ENCODE peak calls at places on chromosomes 2 and 18, in five cellular contexts. One of them, this sample, is unnamed.

GRCh38 chr18:35923939-35924338 is 48.5 kb upstream of the RMP24 start:
- DNase-seq in IMR-90: no peak
- DNase-seq in fibroblast of pulmonary artery: no peak
- DNase-seq in AG04449: no peak
- DNase-seq in spleen: no peak
- DNase-seq in this sample: no peak

GRCh38 chr2:136118819-136119716 is 1.1 kb upstream of the CXCR4 start:
- DNase-seq in IMR-90: no peak
- DNase-seq in spleen: peak; percentile 98
- DNase-seq in fibroblast of pulmonary artery: no peak
- DNase-seq in AG04449: no peak
- DNase-seq in this sample: no peak

GRCh38 chr2:25651066-25651465 is 22.3 kb downstream of the DTNB start:
- DNase-seq in AG04449: peak; percentile 4
- DNase-seq in IMR-90: peak; percentile 56
- DNase-seq in fibroblast of pulmonary artery: peak; percentile 89
- DNase-seq in spleen: no peak
- DNase-seq in this sample: peak; percentile 48

GRCh38 chr2:2777876-2778275 is 446.8 kb upstream of the MYT1L start:
- DNase-seq in IMR-90: no peak
- DNase-seq in spleen: no peak
- DNase-seq in fibroblast of pulmonary artery: no peak
- DNase-seq in AG04449: no peak
- DNase-seq in this sample: no peak

GRCh38 chr2:60116167-60116870 is 437.1 kb downstream of the BCL11A start:
- DNase-seq in fibroblast of pulmonary artery: no peak
- DNase-seq in IMR-90: no peak
- DNase-seq in AG04449: no peak
- DNase-seq in spleen: no peak
- DNase-seq in this sample: no peak

GRCh38 chr2:236852977-236853374 is 232.7 kb upstream of the COPS8 start:
- DNase-seq in spleen: no peak
- DNase-seq in fibroblast of pulmonary artery: no peak
- DNase-seq in AG04449: no peak
- DNase-seq in IMR-90: no peak
- DNase-seq in this sample: no peak

GRCh38 chr2:11244091-11244826 is 89.0 kb downstream of the SLC66A3 start:
- DNase-seq in IMR-90: no peak
- DNase-seq in spleen: no peak
- DNase-seq in AG04449: no peak
- DNase-seq in fibroblast of pulmonary artery: no peak
- DNase-seq in this sample: no peak

GRCh38 chr2:145199052-145199451 is 679.1 kb upstream of the ZEB2 start:
- DNase-seq in IMR-90: no peak
- DNase-seq in spleen: no peak
- DNase-seq in fibroblast of pulmonary artery: no peak
- DNase-seq in AG04449: no peak
- DNase-seq in this sample: no peak

GRCh38 chr2:207801259-207801658 is 31.6 kb upstream of the FZD5 start:
- DNase-seq in fibroblast of pulmonary artery: no peak
- DNase-seq in spleen: no peak
- DNase-seq in IMR-90: no peak
- DNase-seq in AG04449: no peak
- DNase-seq in this sample: no peak

GRCh38 chr2:241863021-241863954 is 4.6 kb upstream of the PDCD1 start:
- DNase-seq in fibroblast of pulmonary artery: peak; percentile 53
- DNase-seq in IMR-90: peak; percentile 55
- DNase-seq in AG04449: no peak
- DNase-seq in spleen: no peak
- DNase-seq in this sample: peak; percentile 26

GRCh38 chr2:113762377-113763118 is 6.1 kb upstream of the SLC35F5 start:
- DNase-seq in AG04449: peak; percentile 63
- DNase-seq in spleen: no peak
- DNase-seq in fibroblast of pulmonary artery: peak; percentile 78
- DNase-seq in IMR-90: peak; percentile 80
- DNase-seq in this sample: peak; percentile 88

GRCh38 chr2:183490930-183491329 is 366.7 kb downstream of the NUP35 start:
- DNase-seq in AG04449: no peak
- DNase-seq in spleen: no peak
- DNase-seq in fibroblast of pulmonary artery: peak; percentile 19
- DNase-seq in IMR-90: no peak
- DNase-seq in this sample: peak; percentile 60

GRCh38 chr2:126661702-126662465 is 5.9 kb downstream of the GYPC start:
- DNase-seq in IMR-90: no peak
- DNase-seq in spleen: no peak
- DNase-seq in fibroblast of pulmonary artery: no peak
- DNase-seq in AG04449: no peak
- DNase-seq in this sample: no peak

GRCh38 chr18:74334242-74334893 is 18.7 kb downstream of the C18orf63 start:
- DNase-seq in AG04449: no peak
- DNase-seq in IMR-90: no peak
- DNase-seq in fibroblast of pulmonary artery: no peak
- DNase-seq in spleen: no peak
- DNase-seq in this sample: no peak

GRCh38 chr2:190726255-190726654 is 77.4 kb downstream of the NAB1 start:
- DNase-seq in fibroblast of pulmonary artery: no peak
- DNase-seq in spleen: no peak
- DNase-seq in AG04449: no peak
- DNase-seq in IMR-90: peak; percentile 7
- DNase-seq in this sample: no peak

GRCh38 chr18:80229342-80229741 is 18.0 kb downstream of the PARD6G start:
- DNase-seq in IMR-90: no peak
- DNase-seq in AG04449: no peak
- DNase-seq in fibroblast of pulmonary artery: no peak
- DNase-seq in spleen: no peak
- DNase-seq in this sample: peak; percentile 6

GRCh38 chr2:121838561-121838960 is 83.1 kb downstream of the TSN start:
- DNase-seq in AG04449: no peak
- DNase-seq in IMR-90: no peak
- DNase-seq in fibroblast of pulmonary artery: no peak
- DNase-seq in spleen: no peak
- DNase-seq in this sample: no peak

GRCh38 chr2:209591021-209591420 is 167.2 kb downstream of the MAP2 start:
- DNase-seq in AG04449: no peak
- DNase-seq in IMR-90: no peak
- DNase-seq in fibroblast of pulmonary artery: no peak
- DNase-seq in spleen: no peak
- DNase-seq in this sample: no peak

GRCh38 chr2:95041824-95042442 is 16.4 kb downstream of the MAL start:
- DNase-seq in fibroblast of pulmonary artery: no peak
- DNase-seq in IMR-90: no peak
- DNase-seq in AG04449: no peak
- DNase-seq in spleen: no peak
- DNase-seq in this sample: no peak

GRCh38 chr2:186342029-186342428 is 144.0 kb upstream of the ZC3H15 start:
- DNase-seq in spleen: no peak
- DNase-seq in AG04449: no peak
- DNase-seq in fibroblast of pulmonary artery: no peak
- DNase-seq in IMR-90: no peak
- DNase-seq in this sample: no peak

GRCh38 chr2:158559252-158559651 is 102.5 kb downstream of the PKP4 start:
- DNase-seq in fibroblast of pulmonary artery: no peak
- DNase-seq in IMR-90: no peak
- DNase-seq in spleen: no peak
- DNase-seq in AG04449: no peak
- DNase-seq in this sample: no peak

GRCh38 chr18:8794133-8794986 is 89.0 kb downstream of the MTCL1 start:
- DNase-seq in spleen: no peak
- DNase-seq in AG04449: no peak
- DNase-seq in fibroblast of pulmonary artery: no peak
- DNase-seq in IMR-90: peak; percentile 89
- DNase-seq in this sample: peak; percentile 91

GRCh38 chr18:47999801-48000248 is 69.4 kb upstream of the SMAD2 start:
- DNase-seq in IMR-90: no peak
- DNase-seq in spleen: no peak
- DNase-seq in fibroblast of pulmonary artery: no peak
- DNase-seq in AG04449: no peak
- DNase-seq in this sample: no peak

GRCh38 chr18:70827632-70828031 is 538.8 kb downstream of the SOCS6 start:
- DNase-seq in AG04449: no peak
- DNase-seq in IMR-90: no peak
- DNase-seq in fibroblast of pulmonary artery: no peak
- DNase-seq in spleen: no peak
- DNase-seq in this sample: no peak

GRCh38 chr2:233439191-233439590 is 84.9 kb downstream of the DGKD start:
- DNase-seq in spleen: peak; percentile 56
- DNase-seq in IMR-90: no peak
- DNase-seq in AG04449: no peak
- DNase-seq in fibroblast of pulmonary artery: peak; percentile 88
- DNase-seq in this sample: peak; percentile 56

GRCh38 chr2:201460532-201460931 is 9.0 kb downstream of the STRADB start:
- DNase-seq in fibroblast of pulmonary artery: no peak
- DNase-seq in AG04449: no peak
- DNase-seq in spleen: no peak
- DNase-seq in IMR-90: no peak
- DNase-seq in this sample: no peak

GRCh38 chr18:42181474-42181873 is 226.4 kb downstream of the PIK3C3 start:
- DNase-seq in IMR-90: no peak
- DNase-seq in fibroblast of pulmonary artery: no peak
- DNase-seq in spleen: no peak
- DNase-seq in AG04449: no peak
- DNase-seq in this sample: no peak

GRCh38 chr18:51941999-51942398 is 398.0 kb upstream of the DCC start:
- DNase-seq in IMR-90: no peak
- DNase-seq in spleen: no peak
- DNase-seq in AG04449: no peak
- DNase-seq in fibroblast of pulmonary artery: no peak
- DNase-seq in this sample: no peak

GRCh38 chr2:73291461-73292315 is 1.7 kb downstream of the EGR4 start:
- DNase-seq in IMR-90: no peak
- DNase-seq in AG04449: no peak
- DNase-seq in spleen: peak; percentile 74
- DNase-seq in fibroblast of pulmonary artery: no peak
- DNase-seq in this sample: no peak

GRCh38 chr18:62867521-62867920 is 152.2 kb downstream of the PHLPP1 start:
- DNase-seq in spleen: no peak
- DNase-seq in fibroblast of pulmonary artery: no peak
- DNase-seq in AG04449: no peak
- DNase-seq in IMR-90: no peak
- DNase-seq in this sample: no peak

GRCh38 chr2:198710562-198710961 is 747.2 kb downstream of the SATB2 start:
- DNase-seq in spleen: no peak
- DNase-seq in IMR-90: no peak
- DNase-seq in fibroblast of pulmonary artery: no peak
- DNase-seq in AG04449: no peak
- DNase-seq in this sample: no peak

GRCh38 chr18:526681-527080 is 26.2 kb upstream of the COLEC12 start:
- DNase-seq in IMR-90: no peak
- DNase-seq in spleen: no peak
- DNase-seq in fibroblast of pulmonary artery: no peak
- DNase-seq in AG04449: no peak
- DNase-seq in this sample: no peak

GRCh38 chr18:47409519-47409918 is 158.1 kb upstream of the SKOR2 start:
- DNase-seq in AG04449: no peak
- DNase-seq in spleen: no peak
- DNase-seq in fibroblast of pulmonary artery: no peak
- DNase-seq in IMR-90: no peak
- DNase-seq in this sample: no peak

GRCh38 chr18:58603365-58604067 is 25.4 kb downstream of the ALPK2 start:
- DNase-seq in fibroblast of pulmonary artery: peak; percentile 18
- DNase-seq in AG04449: no peak
- DNase-seq in IMR-90: peak; percentile 36
- DNase-seq in spleen: no peak
- DNase-seq in this sample: peak; percentile 17

GRCh38 chr2:110796724-110797301 is 64.4 kb downstream of the ACOXL start:
- DNase-seq in fibroblast of pulmonary artery: no peak
- DNase-seq in IMR-90: no peak
- DNase-seq in AG04449: no peak
- DNase-seq in spleen: no peak
- DNase-seq in this sample: no peak

GRCh38 chr18:70333757-70334156 is 44.9 kb downstream of the SOCS6 start:
- DNase-seq in fibroblast of pulmonary artery: peak; percentile 94
- DNase-seq in AG04449: peak; percentile 99
- DNase-seq in IMR-90: peak; percentile 100
- DNase-seq in spleen: no peak
- DNase-seq in this sample: peak; percentile 99

GRCh38 chr2:224046752-224047151 is 7.7 kb upstream of the SERPINE2 start:
- DNase-seq in spleen: no peak
- DNase-seq in AG04449: no peak
- DNase-seq in IMR-90: peak; percentile 71
- DNase-seq in fibroblast of pulmonary artery: no peak
- DNase-seq in this sample: no peak

GRCh38 chr18:79352432-79352831 is 43.3 kb upstream of the NFATC1 start:
- DNase-seq in spleen: no peak
- DNase-seq in fibroblast of pulmonary artery: no peak
- DNase-seq in AG04449: no peak
- DNase-seq in IMR-90: no peak
- DNase-seq in this sample: no peak

GRCh38 chr18:34913837-34914755 is 127.1 kb upstream of the MAPRE2 start:
- DNase-seq in fibroblast of pulmonary artery: peak; percentile 39
- DNase-seq in AG04449: no peak
- DNase-seq in spleen: no peak
- DNase-seq in IMR-90: peak; percentile 72
- DNase-seq in this sample: no peak
- H3K4me3 ChIP-seq in fibroblast of pulmonary artery: no peak overlapping the region
- H3K4me3 ChIP-seq in AG04449: no peak overlapping the region
- H3K4me3 ChIP-seq in spleen: no peak overlapping the region
- H3K4me3 ChIP-seq in IMR-90: no peak overlapping the region
- H3K4me3 ChIP-seq in this sample: no peak overlapping the region

GRCh38 chr2:29222381-29223179 is 107.4 kb downstream of the CLIP4 start:
- DNase-seq in fibroblast of pulmonary artery: no peak
- DNase-seq in AG04449: no peak
- DNase-seq in spleen: peak; percentile 55
- DNase-seq in IMR-90: no peak
- DNase-seq in this sample: no peak
- TF ChIP-seq CTCF in fibroblast of pulmonary artery: no peak
- TF ChIP-seq CTCF in AG04449: no peak
- TF ChIP-seq CTCF in spleen: no peak
- TF ChIP-seq CTCF in IMR-90: no peak
- TF ChIP-seq CTCF in this sample: no peak

DNA sequence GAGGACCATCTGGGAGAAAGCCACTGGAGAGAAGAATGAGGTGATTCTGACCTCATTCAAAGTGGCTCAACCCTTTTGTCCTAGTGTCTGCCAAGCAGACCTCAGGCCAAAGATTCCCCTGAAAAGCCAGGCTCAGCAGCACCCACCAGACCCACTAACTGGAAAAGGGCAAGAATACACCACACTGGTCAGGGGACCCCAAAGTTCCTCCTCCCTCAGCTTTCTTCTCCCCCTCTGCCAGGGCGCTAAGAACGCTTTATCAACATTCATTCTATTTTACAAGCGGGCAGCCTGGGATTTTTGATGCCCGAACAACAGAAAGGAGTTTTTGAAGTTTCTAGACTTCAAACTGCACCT is 7.3 kb downstream of the PAX3 start:
- DNase-seq in fibroblast of pulmonary artery: no peak
- DNase-seq in AG04449: no peak
- DNase-seq in spleen: no peak
- DNase-seq in IMR-90: no peak
- DNase-seq in this sample: no peak
- H3K4me3 ChIP-seq in fibroblast of pulmonary artery: no peak overlapping the region
- H3K4me3 ChIP-seq in AG04449: peak overlapping the region; percentile 47
- H3K4me3 ChIP-seq in spleen: no peak overlapping the region
- H3K4me3 ChIP-seq in IMR-90: no peak overlapping the region
- H3K4me3 ChIP-seq in this sample: no peak overlapping the region

GRCh38 chr2:20916604-20917286 is 93.8 kb upstream of the LDAH start:
- DNase-seq in spleen: no peak
- DNase-seq in IMR-90: peak; percentile 13
- DNase-seq in fibroblast of pulmonary artery: peak; percentile 6
- DNase-seq in AG04449: no peak
- DNase-seq in this sample: peak; percentile 4
- TF ChIP-seq CTCF in spleen: no peak
- TF ChIP-seq CTCF in IMR-90: peak; percentile 28
- TF ChIP-seq CTCF in fibroblast of pulmonary artery: peak; percentile 26
- TF ChIP-seq CTCF in AG04449: no peak
- TF ChIP-seq CTCF in this sample: peak; percentile 15

This sample was measured in fibroblast of mammary gland.